ENCODE peak calls at places on chromosome 19, in six cellular contexts. W is SK-N-SH, J is PC-3, L is MM.1S, F is HCT116, T is Karpas-422. E is an unnamed sample. For H3K9me2, the result is how much of the 10 kb centered on the place peaks cover.

GRCh38 chr19:12838893-12839656 is 760 bp downstream of the MAST1 start:
- DNase-seq in W (peak), J (peak), L (no peak), F (no peak), T (peak), E (no peak)

GRCh38 chr19:29315566-29315965 is 102.6 kb upstream of the UQCRFS1 start:
- DNase-seq in W (no peak), J (no peak), L (no peak), F (no peak), T (no peak), E (no peak)

GRCh38 chr19:377801-378581 is 31.0 kb downstream of the C2CD4C start:
- DNase-seq in W (peak), J (no peak), L (no peak), F (no peak), T (no peak), E (peak)

GRCh38 chr19:1522061-1522460 is 1.8 kb upstream of the PLK5 start:
- DNase-seq in W (no peak), J (no peak), L (no peak), F (no peak), T (no peak), E (no peak)

GRCh38 chr19:18649371-18650047 is 12.7 kb downstream of the KLHL26 start:
- DNase-seq in W (no peak), J (no peak), L (no peak), F (no peak), T (no peak), E (peak)

GRCh38 chr19:55212447-55212846 is 3.1 kb upstream of the PTPRH start:
- DNase-seq in W (no peak), J (peak), L (peak), F (peak), T (peak), E (no peak)

GRCh38 chr19:17075860-17076538 is 422 bp downstream of the MYO9B start:
- DNase-seq in W (no peak), J (peak), L (peak), F (no peak), T (peak), E (peak)

GRCh38 chr19:43625918-43626579 is 6.6 kb upstream of the ZNF428 start:
- DNase-seq in W (peak), J (no peak), L (no peak), F (no peak), T (peak), E (peak)

GRCh38 chr19:38210458-38210987 is 13.5 kb downstream of the DPF1 start:
- DNase-seq in W (peak), J (no peak), L (no peak), F (no peak), T (no peak), E (peak)

GRCh38 chr19:2446390-2446789 is 10.4 kb downstream of the LMNB2 start:
- DNase-seq in W (no peak), J (no peak), L (peak), F (no peak), T (no peak), E (no peak)

GRCh38 chr19:39046037-39046821 is 13.9 kb upstream of the FBXO27 start:
- DNase-seq in W (no peak), J (peak), L (peak), F (peak), T (peak), E (no peak)

GRCh38 chr19:44924243-44924725 is 9.9 kb downstream of the APOC1 start:
- DNase-seq in W (no peak), J (no peak), L (no peak), F (no peak), T (peak), E (no peak)

GRCh38 chr19:56085571-56086275 is 35.4 kb downstream of the ZNF787 start:
- DNase-seq in W (no peak), J (no peak), L (no peak), F (no peak), T (no peak), E (peak)

GRCh38 chr19:57436392-57436791 is 1.3 kb downstream of the ZNF749 start:
- DNase-seq in W (no peak), J (no peak), L (no peak), F (no peak), T (no peak), E (peak)

GRCh38 chr19:9032136-9032626 is 22.0 kb upstream of the MUC16 start:
- DNase-seq in W (no peak), J (peak), L (no peak), F (no peak), T (no peak), E (no peak)

GRCh38 chr19:49155830-49156346 is 692 bp upstream of the HRC start:
- DNase-seq in W (no peak), J (no peak), L (no peak), F (no peak), T (no peak), E (no peak)

GRCh38 chr19:12766051-12766521 is 9.3 kb downstream of the HOOK2 start:
- DNase-seq in W (no peak), J (peak), L (peak), F (no peak), T (no peak), E (peak)

GRCh38 chr19:49409441-49410029 is 13.7 kb downstream of the PTH2 start:
- DNase-seq in W (no peak), J (no peak), L (no peak), F (no peak), T (peak), E (no peak)

GRCh38 chr19:58346961-58347929 is 6.0 kb downstream of the A1BG start:
- DNase-seq in W (peak), J (no peak), L (no peak), F (no peak), T (peak), E (peak)

GRCh38 chr19:50537769-50538230 is 24.1 kb upstream of the ASPDH start:
- DNase-seq in W (peak), J (peak), L (peak), F (peak), T (peak), E (peak)

GRCh38 chr19:45275370-45275971 is 24.4 kb downstream of the MARK4 start:
- DNase-seq in W (peak), J (no peak), L (no peak), F (no peak), T (no peak), E (no peak)

GRCh38 chr19:10262771-10263170 is 8.1 kb upstream of the ICAM1 start:
- DNase-seq in W (no peak), J (peak), L (no peak), F (no peak), T (no peak), E (peak)

GRCh38 chr19:2461751-2462634 is 5.2 kb upstream of the LMNB2 start:
- DNase-seq in W (peak), J (peak), L (peak), F (peak), T (no peak), E (peak)

GRCh38 chr19:29519931-29520330 is 5.9 kb upstream of the VSTM2B start:
- DNase-seq in W (no peak), J (no peak), L (no peak), F (no peak), T (no peak), E (no peak)

GRCh38 chr19:33638167-33639033 is 16.6 kb downstream of the CHST8 start:
- DNase-seq in W (no peak), J (no peak), L (no peak), F (no peak), T (no peak), E (no peak)

GRCh38 chr19:16899566-16900075 is 10.8 kb downstream of the F2RL3 start:
- DNase-seq in W (peak), J (peak), L (peak), F (peak), T (peak), E (peak)

GRCh38 chr19:7973883-7974282 is 30.4 kb upstream of the TIMM44 start:
- DNase-seq in W (no peak), J (no peak), L (no peak), F (no peak), T (no peak), E (no peak)

GRCh38 chr19:53190253-53190652 is 2.9 kb downstream of the ZNF665 start:
- DNase-seq in W (no peak), J (no peak), L (no peak), F (no peak), T (peak), E (no peak)

GRCh38 chr19:2969104-2969504 is 8.3 kb upstream of the TLE6 start:
- DNase-seq in W (peak), J (no peak), L (no peak), F (no peak), T (no peak), E (peak)

GRCh38 chr19:48575931-48576622 is 24.1 kb downstream of the SULT2B1 start:
- DNase-seq in W (no peak), J (no peak), L (no peak), F (no peak), T (no peak), E (no peak)

GRCh38 chr19:55305491-55305890 is 19.6 kb downstream of the TMEM150B start:
- DNase-seq in W (peak), J (peak), L (peak), F (no peak), T (peak), E (peak)

GRCh38 chr19:44455100-44455499 is 6.8 kb upstream of the ZNF229 start:
- DNase-seq in W (no peak), J (no peak), L (no peak), F (no peak), T (no peak), E (no peak)

GRCh38 chr19:16467581-16467980 is 4.2 kb downstream of the EPS15L1 start:
- DNase-seq in W (peak), J (no peak), L (no peak), F (no peak), T (no peak), E (no peak)

DNA sequence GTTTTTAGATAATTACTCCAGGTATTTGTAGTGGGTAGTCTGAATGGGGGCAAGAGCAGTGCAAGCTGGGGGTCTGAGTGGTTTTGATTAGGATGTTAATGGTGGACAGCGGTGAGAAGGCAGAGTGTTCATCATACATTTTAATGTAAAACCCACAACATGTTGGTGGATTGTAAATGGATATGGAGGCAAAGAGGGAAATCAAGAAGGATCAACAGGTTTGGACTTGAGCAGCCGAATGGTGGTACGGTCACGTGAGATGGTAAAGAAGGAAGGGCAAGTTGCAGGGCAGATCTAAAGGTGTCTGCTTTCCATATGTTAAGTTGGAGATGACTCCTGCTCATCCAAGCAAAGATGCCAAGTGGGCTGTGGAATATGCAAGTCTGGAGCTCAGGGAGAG is 9.5 kb downstream of the ZNF30 start:
- DNase-seq in W (no peak), J (no peak), L (no peak), F (no peak), T (no peak), E (no peak)
- H3K9me2 ChIP-seq in W (under half), J (under half), L (under half), F (under half), T (under half), E (under half)

DNA sequence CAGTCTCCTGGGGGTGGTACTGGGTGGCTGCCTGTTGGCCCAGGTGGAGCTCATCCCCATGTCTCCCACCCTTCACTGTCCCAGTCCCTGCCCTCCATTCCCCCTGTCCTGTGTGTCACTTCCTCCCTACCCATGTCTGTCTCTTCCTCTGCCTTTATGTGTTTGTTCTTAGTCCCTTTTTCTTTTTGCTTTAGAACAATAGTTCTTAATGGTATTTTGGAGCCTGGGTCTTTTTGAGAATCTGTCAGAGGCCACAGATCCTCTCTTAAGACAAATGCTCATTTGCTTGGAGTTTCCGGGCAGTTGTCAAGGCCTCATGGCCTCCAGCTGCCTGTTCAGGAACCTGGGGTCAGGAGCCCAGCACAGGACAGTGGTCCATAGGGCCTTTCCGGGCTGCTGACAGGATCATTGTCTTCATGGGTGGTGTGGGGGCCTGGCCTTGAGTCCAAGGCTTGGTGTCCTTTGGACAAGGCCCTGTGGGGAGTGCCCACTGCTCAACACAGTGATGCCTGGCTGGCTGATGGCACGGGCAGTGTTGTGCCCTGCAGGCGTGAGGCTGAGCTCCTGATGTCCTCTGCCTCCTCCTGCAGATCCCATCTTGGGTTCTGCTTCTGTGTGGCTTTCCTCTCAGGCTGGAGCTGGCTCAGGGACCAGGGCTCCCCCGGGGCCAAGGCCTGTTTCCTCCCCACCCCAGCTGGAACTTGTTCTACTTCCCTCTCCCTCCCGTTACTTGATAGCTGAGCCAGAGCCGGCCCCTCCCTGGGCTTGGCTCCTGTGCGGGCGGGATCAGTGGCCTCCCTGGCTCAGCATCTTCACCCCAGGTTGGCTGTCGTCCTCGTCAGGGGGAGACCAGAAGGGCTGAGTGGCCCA is 3.5 kb downstream of the EGLN2 start:
- DNase-seq in W (peak), J (no peak), L (no peak), F (no peak), T (peak), E (peak)
- H3K9ac ChIP-seq in W (no peak), J (no peak), L (no peak), F (peak), T (peak), E (peak)

GRCh38 chr19:31408460-31409124 is 59.4 kb upstream of the TSHZ3 start:
- DNase-seq in W (no peak), J (peak), L (no peak), F (no peak), T (no peak), E (peak)
- H3K9me2 ChIP-seq in W (under half), J (under half), L (under half), F (under half), T (under half), E (under half)

GRCh38 chr19:15316498-15316897 is 15.8 kb downstream of the BRD4 start:
- DNase-seq in W (no peak), J (no peak), L (peak), F (no peak), T (no peak), E (peak)

GRCh38 chr19:15315101-15315500 is 17.2 kb downstream of the BRD4 start:
- DNase-seq in W (no peak), J (peak), L (no peak), F (no peak), T (no peak), E (no peak)

GRCh38 chr19:15320118-15320517 is 12.2 kb downstream of the BRD4 start:
- DNase-seq in W (no peak), J (no peak), L (no peak), F (no peak), T (no peak), E (peak)

GRCh38 chr19:15317392-15318011 is 14.8 kb downstream of the BRD4 start:
- DNase-seq in W (no peak), J (no peak), L (no peak), F (no peak), T (no peak), E (peak)

DNA sequence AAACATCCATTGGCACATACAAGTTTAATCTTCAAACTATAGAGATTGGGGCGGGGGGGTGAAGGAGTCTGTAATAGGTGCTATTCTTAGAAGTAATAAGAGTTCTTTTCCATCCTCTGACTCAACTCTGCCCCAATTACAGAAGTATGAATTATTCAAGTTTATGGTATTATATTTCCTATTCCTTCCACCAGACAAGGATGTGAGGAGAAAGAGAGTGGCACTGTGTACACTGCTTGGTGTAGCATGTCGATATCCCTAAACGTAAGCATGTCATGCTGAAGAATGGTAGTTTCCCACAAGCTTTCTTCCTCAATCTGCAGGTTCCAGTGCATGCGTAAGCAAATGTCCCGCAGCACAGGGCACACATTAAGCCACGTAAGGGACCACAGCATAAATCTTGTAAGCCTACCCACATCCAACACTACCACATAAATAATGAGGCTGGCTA is 14.1 kb downstream of the BRD4 start:
- DNase-seq in W (no peak), J (no peak), L (no peak), F (no peak), T (peak), E (peak)
- H3K9ac ChIP-seq in W (no peak), J (no peak), L (no peak), F (no peak), T (peak), E (no peak)

E was measured in GM23248.